ENCODE peak calls at places on chromosomes 12 and 14, in four cellular contexts. One of them, this sample, is unnamed.

GRCh38 chr14:102622262-102622885 is 29.9 kb downstream of the RCOR1 start:
- DNase-seq in colonic mucosa: no peak
- DNase-seq in left ventricle myocardium inferior: no peak
- DNase-seq in HCT116: no peak
- DNase-seq in this sample: no peak

GRCh38 chr12:57096748-57097553 is 8.0 kb downstream of the NAB2 start:
- DNase-seq in HCT116: no peak
- DNase-seq in colonic mucosa: no peak
- DNase-seq in left ventricle myocardium inferior: no peak
- DNase-seq in this sample: no peak

GRCh38 chr12:96988919-96989318 is 81.9 kb downstream of the NEDD1 start:
- DNase-seq in colonic mucosa: no peak
- DNase-seq in left ventricle myocardium inferior: no peak
- DNase-seq in HCT116: no peak
- DNase-seq in this sample: no peak

GRCh38 chr12:116984098-116984497 is 73.3 kb downstream of the FBXW8 start:
- DNase-seq in HCT116: no peak
- DNase-seq in colonic mucosa: no peak
- DNase-seq in left ventricle myocardium inferior: no peak
- DNase-seq in this sample: no peak

GRCh38 chr12:68138480-68138879 is 21.1 kb downstream of the IFNG start:
- DNase-seq in left ventricle myocardium inferior: no peak
- DNase-seq in HCT116: no peak
- DNase-seq in colonic mucosa: no peak
- DNase-seq in this sample: no peak

GRCh38 chr14:24032727-24033418 is 18.9 kb upstream of the CARMIL3 start:
- DNase-seq in colonic mucosa: no peak
- DNase-seq in HCT116: no peak
- DNase-seq in left ventricle myocardium inferior: no peak
- DNase-seq in this sample: no peak

GRCh38 chr14:106803379-106803778 is 1277.0 kb downstream of the TMEM121 start:
- DNase-seq in HCT116: no peak
- DNase-seq in colonic mucosa: no peak
- DNase-seq in left ventricle myocardium inferior: no peak
- DNase-seq in this sample: no peak

GRCh38 chr12:57118711-57119271 is 7.6 kb upstream of the STAT6 start:
- DNase-seq in left ventricle myocardium inferior: no peak
- DNase-seq in HCT116: no peak
- DNase-seq in colonic mucosa: peak; percentile 22
- DNase-seq in this sample: no peak

GRCh38 chr14:26594148-26594547 is 3.7 kb downstream of the NOVA1 start:
- DNase-seq in HCT116: no peak
- DNase-seq in colonic mucosa: no peak
- DNase-seq in left ventricle myocardium inferior: no peak
- DNase-seq in this sample: no peak

GRCh38 chr12:57487055-57487596 is 742 bp upstream of the MARS1 start:
- DNase-seq in HCT116: no peak
- DNase-seq in left ventricle myocardium inferior: no peak
- DNase-seq in colonic mucosa: no peak
- DNase-seq in this sample: no peak

GRCh38 chr14:60515696-60516284 is 6.8 kb downstream of the SIX6 start:
- DNase-seq in colonic mucosa: no peak
- DNase-seq in HCT116: no peak
- DNase-seq in left ventricle myocardium inferior: no peak
- DNase-seq in this sample: no peak

GRCh38 chr12:46556820-46557524 is 184.4 kb upstream of the SLC38A2 start:
- DNase-seq in left ventricle myocardium inferior: no peak
- DNase-seq in HCT116: peak; percentile 83
- DNase-seq in colonic mucosa: no peak
- DNase-seq in this sample: no peak

GRCh38 chr12:31991815-31992214 is 32.6 kb downstream of the RESF1 start:
- DNase-seq in colonic mucosa: no peak
- DNase-seq in HCT116: no peak
- DNase-seq in left ventricle myocardium inferior: no peak
- DNase-seq in this sample: no peak

GRCh38 chr12:5003025-5003666 is 40.5 kb upstream of the KCNA5 start:
- DNase-seq in HCT116: peak; percentile 43
- DNase-seq in left ventricle myocardium inferior: peak; percentile 54
- DNase-seq in colonic mucosa: peak; percentile 50
- DNase-seq in this sample: peak; percentile 85

GRCh38 chr12:114774181-114774580 is 90.2 kb upstream of the TBX3 start:
- DNase-seq in HCT116: peak; percentile 8
- DNase-seq in colonic mucosa: no peak
- DNase-seq in left ventricle myocardium inferior: no peak
- DNase-seq in this sample: peak; percentile 16

GRCh38 chr14:68961781-68962584 is 17.1 kb downstream of the ACTN1 start:
- DNase-seq in colonic mucosa: no peak
- DNase-seq in HCT116: no peak
- DNase-seq in left ventricle myocardium inferior: no peak
- DNase-seq in this sample: no peak

GRCh38 chr12:65895031-65895430 is 70.7 kb downstream of the HMGA2 start:
- DNase-seq in colonic mucosa: no peak
- DNase-seq in HCT116: no peak
- DNase-seq in left ventricle myocardium inferior: no peak
- DNase-seq in this sample: no peak

GRCh38 chr12:65895759-65896656 is 71.7 kb downstream of the HMGA2 start:
- DNase-seq in HCT116: peak; percentile 51
- DNase-seq in colonic mucosa: no peak
- DNase-seq in left ventricle myocardium inferior: no peak
- DNase-seq in this sample: peak; percentile 64

GRCh38 chr12:65892905-65893304 is 68.6 kb downstream of the HMGA2 start:
- DNase-seq in colonic mucosa: no peak
- DNase-seq in left ventricle myocardium inferior: no peak
- DNase-seq in HCT116: no peak
- DNase-seq in this sample: no peak

GRCh38 chr12:65894624-65895023 is 70.3 kb downstream of the HMGA2 start:
- DNase-seq in HCT116: no peak
- DNase-seq in colonic mucosa: no peak
- DNase-seq in left ventricle myocardium inferior: no peak
- DNase-seq in this sample: no peak

DNA sequence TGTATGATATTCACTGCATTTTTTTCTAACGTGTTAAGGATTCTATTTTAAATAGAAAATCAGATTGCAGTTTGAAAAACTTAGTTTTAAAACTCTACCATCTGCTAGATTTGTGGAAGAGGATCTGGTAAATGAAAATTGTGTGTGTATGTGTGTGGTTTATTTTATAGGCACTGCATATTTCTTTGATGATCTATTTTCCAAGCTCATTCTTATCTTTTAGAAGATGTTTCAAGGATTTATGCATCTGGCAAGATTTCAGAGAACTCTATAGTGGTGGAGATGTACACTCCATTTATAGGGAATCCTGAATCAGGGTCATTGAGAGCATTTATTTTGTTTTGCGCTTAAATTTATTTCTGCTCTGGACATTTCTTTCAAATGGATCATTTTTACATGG is 69.8 kb downstream of the HMGA2 start:
- DNase-seq in left ventricle myocardium inferior: no peak
- DNase-seq in HCT116: no peak
- DNase-seq in colonic mucosa: no peak
- DNase-seq in this sample: no peak
- H3K4me1 ChIP-seq in left ventricle myocardium inferior: peaks cover 18% of the 10 kb centered on the region
- H3K4me1 ChIP-seq in HCT116: peaks cover 98% of the 10 kb centered on the region
- H3K4me1 ChIP-seq in colonic mucosa: peaks cover 12% of the 10 kb centered on the region
- H3K4me1 ChIP-seq in this sample: peaks cover 69% of the 10 kb centered on the region

GRCh38 chr14:105140581-105140980 is 28.0 kb downstream of the JAG2 start:
- DNase-seq in HCT116: no peak
- DNase-seq in colonic mucosa: no peak
- DNase-seq in left ventricle myocardium inferior: no peak
- DNase-seq in this sample: peak; percentile 20

GRCh38 chr14:105142651-105143450 is 25.7 kb downstream of the JAG2 start:
- DNase-seq in colonic mucosa: no peak
- DNase-seq in left ventricle myocardium inferior: no peak
- DNase-seq in HCT116: no peak
- DNase-seq in this sample: no peak

GRCh38 chr14:105139831-105140239 is 28.7 kb downstream of the JAG2 start:
- DNase-seq in colonic mucosa: no peak
- DNase-seq in HCT116: no peak
- DNase-seq in left ventricle myocardium inferior: no peak
- DNase-seq in this sample: no peak

GRCh38 chr14:105141026-105141425 is 27.6 kb downstream of the JAG2 start:
- DNase-seq in HCT116: no peak
- DNase-seq in colonic mucosa: no peak
- DNase-seq in left ventricle myocardium inferior: no peak
- DNase-seq in this sample: no peak

GRCh38 chr14:105141486-105142281 is 26.9 kb downstream of the JAG2 start:
- DNase-seq in left ventricle myocardium inferior: no peak
- DNase-seq in colonic mucosa: no peak
- DNase-seq in HCT116: no peak
- DNase-seq in this sample: no peak
- H3K36me3 ChIP-seq in left ventricle myocardium inferior: peaks cover 59% of the 10 kb centered on the region
- H3K36me3 ChIP-seq in colonic mucosa: no peaks in the 10 kb centered on the region
- H3K36me3 ChIP-seq in HCT116: peaks cover 2% of the 10 kb centered on the region
- H3K36me3 ChIP-seq in this sample: no peaks in the 10 kb centered on the region

DNA sequence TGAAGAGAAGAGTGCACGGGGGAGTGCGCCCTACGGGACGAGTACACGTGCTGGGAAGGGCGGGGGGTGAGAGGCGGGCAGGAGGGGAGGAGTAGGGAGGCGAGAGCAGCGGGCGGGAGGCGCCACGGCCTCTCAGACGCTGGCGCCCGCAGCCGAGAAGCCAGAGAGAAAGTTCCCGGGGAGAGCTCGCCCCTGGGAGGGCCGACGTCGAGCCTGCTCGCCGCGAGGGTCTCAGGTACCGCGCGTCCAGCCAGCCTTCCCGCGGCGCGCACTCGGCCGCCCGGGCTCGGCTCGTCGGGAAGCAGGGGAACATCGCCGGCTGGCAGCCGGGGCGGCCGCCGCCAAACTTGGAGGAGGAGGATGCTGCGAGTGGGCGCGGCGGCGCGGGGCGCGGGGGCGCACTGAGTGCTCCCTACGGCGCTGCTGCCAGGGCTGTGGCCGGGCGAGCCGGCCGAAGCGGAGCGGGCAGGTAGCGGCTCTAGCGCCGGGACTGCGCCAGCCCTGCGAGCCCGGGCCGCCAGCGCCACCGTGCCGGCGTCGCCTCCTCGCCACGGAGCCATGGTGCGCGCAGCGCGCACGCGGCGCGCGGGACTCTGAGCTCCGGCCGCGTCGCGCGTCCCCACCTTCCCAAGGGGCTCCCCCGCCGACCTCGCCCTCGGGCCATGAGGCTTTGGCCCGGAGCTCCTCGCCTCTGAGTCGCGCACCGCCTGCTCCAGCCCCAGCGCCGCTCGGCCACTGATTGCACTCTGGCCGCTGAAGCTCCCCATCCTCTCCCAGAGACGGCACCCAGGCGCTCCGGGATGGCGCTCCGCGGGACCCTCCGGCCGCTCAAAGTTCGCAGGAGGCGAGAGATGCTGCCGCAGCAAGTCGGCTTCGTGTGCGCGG is at the start of gene SLC24A4:
- DNase-seq in HCT116: no peak
- DNase-seq in colonic mucosa: no peak
- DNase-seq in left ventricle myocardium inferior: no peak
- DNase-seq in this sample: no peak
- H3K4me3 ChIP-seq in HCT116: no peak within 1 kb of the TSS
- H3K4me3 ChIP-seq in colonic mucosa: peak within 1 kb of the TSS; percentile 17
- H3K4me3 ChIP-seq in left ventricle myocardium inferior: peak within 1 kb of the TSS; percentile 62
- H3K4me3 ChIP-seq in this sample: no peak within 1 kb of the TSS

DNA sequence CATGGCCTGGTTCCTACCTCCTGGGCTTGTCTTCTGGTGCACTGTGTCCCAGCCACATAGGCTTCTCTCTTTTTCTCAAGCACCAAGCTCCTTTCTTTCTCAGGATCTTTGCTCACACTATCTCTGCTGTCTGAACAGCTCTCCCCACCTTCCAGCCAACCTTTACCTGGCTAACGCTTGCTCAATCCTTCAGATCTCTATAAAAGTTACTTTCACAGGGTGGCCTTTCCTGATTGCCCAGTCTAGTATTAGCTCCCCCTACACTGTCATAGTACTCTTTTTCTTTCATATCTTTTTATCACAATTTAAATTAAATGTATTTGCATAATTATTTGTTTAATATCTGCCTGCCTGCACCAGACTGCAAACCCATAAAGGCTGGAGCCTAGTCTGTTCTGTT is 3.8 kb downstream of the PARP11 start:
- DNase-seq in left ventricle myocardium inferior: no peak
- DNase-seq in colonic mucosa: no peak
- DNase-seq in HCT116: no peak
- DNase-seq in this sample: no peak
- H3K4me1 ChIP-seq in left ventricle myocardium inferior: peaks cover 33% of the 10 kb centered on the region
- H3K4me1 ChIP-seq in colonic mucosa: no peaks in the 10 kb centered on the region
- H3K4me1 ChIP-seq in HCT116: peaks cover 9% of the 10 kb centered on the region
- H3K4me1 ChIP-seq in this sample: peaks cover 4% of the 10 kb centered on the region

DNA sequence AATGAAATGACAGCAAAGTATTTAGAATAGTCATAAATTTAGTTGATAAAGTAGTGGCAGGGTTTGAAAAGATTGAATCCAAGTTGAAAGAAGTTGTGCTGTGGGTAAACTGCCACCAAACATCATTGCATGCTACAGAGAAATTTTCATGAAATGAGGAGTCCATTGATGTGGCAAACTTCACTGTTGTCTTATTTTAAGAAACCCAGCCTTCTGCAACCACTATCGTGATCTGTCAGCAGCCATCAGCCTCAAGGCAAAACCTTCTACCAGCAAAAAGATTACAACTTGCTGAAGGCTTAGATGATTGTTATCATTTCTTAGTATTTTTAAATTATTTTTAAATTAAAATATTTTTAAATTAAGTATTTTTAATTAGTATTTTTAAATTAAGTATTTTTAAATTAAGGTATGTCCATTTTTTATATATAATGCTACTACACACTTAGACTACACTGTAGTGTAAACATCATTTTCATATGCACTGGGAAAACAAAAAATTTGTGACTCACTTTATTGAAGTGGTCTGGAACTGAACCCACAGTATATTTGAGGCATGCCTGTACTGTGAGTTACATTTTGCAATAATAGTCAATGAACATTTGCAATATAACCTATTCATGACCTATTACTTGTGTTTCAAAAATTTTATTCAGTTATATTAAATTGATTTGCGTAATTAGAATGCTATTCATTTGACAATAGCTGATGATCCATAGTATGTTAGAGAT is 67.2 kb upstream of the SYT1 start:
- DNase-seq in HCT116: no peak
- DNase-seq in colonic mucosa: no peak
- DNase-seq in left ventricle myocardium inferior: no peak
- DNase-seq in this sample: no peak
- H3K36me3 ChIP-seq in HCT116: no peaks in the 10 kb centered on the region
- H3K36me3 ChIP-seq in colonic mucosa: no peaks in the 10 kb centered on the region
- H3K36me3 ChIP-seq in left ventricle myocardium inferior: no peaks in the 10 kb centered on the region
- H3K36me3 ChIP-seq in this sample: no peaks in the 10 kb centered on the region

GRCh38 chr14:32078794-32079663 is 1.9 kb downstream of the ARHGAP5 start:
- DNase-seq in left ventricle myocardium inferior: no peak
- DNase-seq in colonic mucosa: no peak
- DNase-seq in HCT116: peak; percentile 69
- DNase-seq in this sample: peak; percentile 52
- H3K4me3 ChIP-seq in left ventricle myocardium inferior: peak overlapping the region; percentile 94
- H3K4me3 ChIP-seq in colonic mucosa: peak overlapping the region; percentile 85
- H3K4me3 ChIP-seq in HCT116: peak overlapping the region; percentile 93
- H3K4me3 ChIP-seq in this sample: peak overlapping the region; percentile 65